ENCODE peak calls at places on chromosomes 7 and 10, in eight cellular contexts. T, O, V, I, K, M, Q and B are unnamed samples.
A peak's percentile ranks its signal among the peaks of the same experiment; 100 is the strongest.

GRCh38 chr10:26044123-26044749 is 110.2 kb downstream of the MYO3A start:
- DNase-seq in T (no peak), O (no peak), V (no peak), I (no peak), K (peak; percentile 14), M (no peak), Q (peak; percentile 3), B (no peak)

GRCh38 chr10:118712930-118713634 is 41.7 kb downstream of the CACUL1 start:
- DNase-seq in T (no peak), O (no peak), V (no peak), I (no peak), K (no peak), M (no peak), Q (peak; percentile 49), B (no peak)

GRCh38 chr7:19958309-19958896 is 185.0 kb upstream of the TMEM196 start:
- DNase-seq in T (no peak), O (peak; percentile 26), V (peak; percentile 93), I (peak; percentile 93), K (no peak), M (no peak), Q (no peak), B (no peak)

GRCh38 chr10:84341538-84341856 is 13.1 kb downstream of the CCSER2 start:
- DNase-seq in T (no peak), O (no peak), V (no peak), I (no peak), K (no peak), M (no peak), Q (no peak), B (no peak)

GRCh38 chr10:8361510-8361844 is 307.0 kb downstream of the GATA3 start:
- DNase-seq in T (no peak), O (no peak), V (no peak), I (no peak), K (no peak), M (no peak), Q (no peak), B (no peak)

GRCh38 chr7:27175005-27175625 is 995 bp upstream of the HOXA10 start:
- DNase-seq in T (peak; percentile 32), O (no peak), V (no peak), I (no peak), K (no peak), M (no peak), Q (no peak), B (no peak)

GRCh38 chr10:56449770-56450169 is 88.7 kb upstream of the ZWINT start:
- DNase-seq in T (no peak), O (no peak), V (no peak), I (no peak), K (no peak), M (no peak), Q (no peak), B (no peak)

GRCh38 chr10:132616170-132616994 is 78.8 kb downstream of the INPP5A start:
- DNase-seq in T (no peak), O (no peak), V (no peak), I (no peak), K (no peak), M (no peak), Q (no peak), B (no peak)

GRCh38 chr10:116744163-116744788 is 1.9 kb upstream of the HSPA12A start:
- DNase-seq in T (no peak), O (no peak), V (no peak), I (no peak), K (no peak), M (no peak), Q (peak; percentile 31), B (no peak)

GRCh38 chr10:61975107-61975932 is 73.8 kb downstream of the ARID5B start:
- DNase-seq in T (no peak), O (peak; percentile 51), V (peak; percentile 8), I (peak; percentile 92), K (no peak), M (no peak), Q (no peak), B (no peak)

GRCh38 chr10:30862486-30862885 is 169.2 kb downstream of the ZNF438 start:
- DNase-seq in T (no peak), O (peak; percentile 26), V (no peak), I (peak; percentile 92), K (no peak), M (no peak), Q (no peak), B (no peak)

GRCh38 chr10:32232378-32232777 is 114.6 kb downstream of the EPC1 start:
- DNase-seq in T (no peak), O (no peak), V (no peak), I (no peak), K (no peak), M (no peak), Q (no peak), B (no peak)

GRCh38 chr7:115086146-115086841 is 164.4 kb downstream of the MDFIC start:
- DNase-seq in T (no peak), O (no peak), V (no peak), I (no peak), K (no peak), M (no peak), Q (no peak), B (no peak)
- TF ChIP-seq CTCF in T (no peak), O (no peak), V (peak; percentile 7), I (peak; percentile 10), K (no peak), M (no peak), Q (no peak), B (no peak)

GRCh38 chr10:46175311-46175710 is 111.5 kb upstream of the ANTXRL start:
- DNase-seq in T (no peak), O (no peak), V (no peak), I (no peak), K (no peak), M (no peak), Q (no peak), B (no peak)

GRCh38 chr10:46171661-46172060 is 115.1 kb upstream of the ANTXRL start:
- DNase-seq in T (no peak), O (no peak), V (no peak), I (no peak), K (no peak), M (no peak), Q (no peak), B (no peak)

GRCh38 chr10:46170789-46171188 is 116.0 kb upstream of the ANTXRL start:
- DNase-seq in T (no peak), O (no peak), V (no peak), I (no peak), K (no peak), M (no peak), Q (no peak), B (no peak)

DNA sequence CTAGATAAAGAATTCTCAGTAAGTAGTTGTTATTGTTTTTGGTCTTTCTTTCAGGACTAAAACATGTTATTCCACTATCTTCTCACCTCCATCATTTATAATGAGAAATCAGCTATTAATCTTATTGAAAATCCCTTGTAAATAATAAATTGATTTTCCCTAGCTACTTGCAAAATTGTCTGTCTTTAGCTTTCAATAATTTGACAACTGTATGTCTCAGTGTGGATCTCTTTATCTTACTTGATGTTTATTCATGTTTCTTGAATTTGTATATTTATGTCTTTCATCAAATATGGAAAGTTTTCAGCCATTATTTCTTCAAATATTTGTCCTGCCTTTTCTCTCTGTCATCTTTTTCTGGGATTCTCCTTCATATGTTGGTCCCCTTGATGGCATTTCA is 117.1 kb upstream of the ANTXRL start:
- DNase-seq in T (no peak), O (no peak), V (no peak), I (no peak), K (no peak), M (no peak), Q (no peak), B (no peak)
- TF ChIP-seq CTCF in T (no peak), O (no peak), V (no peak), I (no peak), K (no peak), M (no peak), Q (no peak), B (no peak)

GRCh38 chr7:127949670-127950069 is 81.6 kb downstream of the LRRC4 start:
- DNase-seq in T (no peak), O (no peak), V (no peak), I (no peak), K (no peak), M (no peak), Q (peak; percentile 57), B (no peak)
- TF ChIP-seq CTCF in T (no peak), O (no peak), V (no peak), I (no peak), K (no peak), M (no peak), Q (no peak), B (no peak)

DNA sequence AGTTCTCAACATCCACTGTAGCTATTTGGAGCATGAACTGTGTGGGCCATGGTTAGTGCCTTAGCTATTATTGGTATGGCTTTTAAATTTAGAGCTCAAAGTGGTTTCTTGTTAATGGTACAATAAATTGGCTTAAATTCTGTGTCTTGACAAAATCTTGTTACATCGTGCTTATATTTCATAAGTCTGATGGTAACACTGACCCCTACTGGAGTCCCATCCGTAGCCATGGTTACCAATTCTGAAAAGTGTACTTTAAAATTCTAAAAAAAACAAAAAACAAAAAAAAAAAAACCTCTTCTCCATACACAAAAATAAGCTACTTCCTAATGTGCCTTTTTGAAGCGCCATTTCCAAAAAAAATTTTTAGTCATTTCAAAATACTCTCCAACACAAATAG is 6.4 kb upstream of the RPP30 start:
- DNase-seq in T (no peak), O (no peak), V (no peak), I (peak; percentile 49), K (no peak), M (no peak), Q (no peak), B (no peak)
- TF ChIP-seq CTCF in T (no peak), O (peak; percentile 36), V (peak; percentile 48), I (peak; percentile 40), K (no peak), M (no peak), Q (peak; percentile 29), B (peak; percentile 44)

GRCh38 chr10:79178614-79179403 is 110.0 kb downstream of the ZMIZ1 start:
- DNase-seq in T (no peak), O (no peak), V (no peak), I (peak; percentile 88), K (no peak), M (no peak), Q (peak; percentile 73), B (no peak)
- TF ChIP-seq CTCF in T (no peak), O (peak; percentile 6), V (no peak), I (no peak), K (no peak), M (no peak), Q (no peak), B (no peak)

GRCh38 chr10:17616403-17617030 is 657 bp downstream of the HACD1 start:
- DNase-seq in T (peak; percentile 24), O (no peak), V (peak; percentile 76), I (peak; percentile 39), K (peak; percentile 29), M (peak; percentile 68), Q (peak; percentile 91), B (peak; percentile 79)

GRCh38 chr10:17622061-17622460 is 4.9 kb upstream of the HACD1 start:
- DNase-seq in T (no peak), O (no peak), V (no peak), I (peak; percentile 39), K (no peak), M (no peak), Q (no peak), B (no peak)

GRCh38 chr10:17617031-17617911 is at the start of gene HACD1:
- DNase-seq in T (no peak), O (no peak), V (peak; percentile 82), I (peak; percentile 68), K (no peak), M (peak; percentile 4), Q (peak; percentile 87), B (peak; percentile 73)
- TF ChIP-seq CTCF in T (no peak), O (peak; percentile 49), V (peak; percentile 47), I (no peak), K (no peak), M (no peak), Q (peak; percentile 41), B (peak; percentile 37)